ENCODE peak calls at places on chromosome X, in six cellular contexts. One of them, this sample, is unnamed.

GRCh38 chrX:141839856-141840255 is 1.7 kb downstream of the MAGEC3 start:
- DNase-seq in tibial nerve: no peak
- DNase-seq in kidney: no peak
- DNase-seq in keratinocyte: no peak
- DNase-seq in colonic mucosa: no peak
- DNase-seq in effector memory CD4-positive, alpha-beta T cell: no peak
- DNase-seq in this sample: no peak

GRCh38 chrX:85243761-85244410 is at the start of the genes SATL1 and ZNF711:
- DNase-seq in tibial nerve: no peak
- DNase-seq in kidney: peak; percentile 74
- DNase-seq in keratinocyte: no peak
- DNase-seq in colonic mucosa: peak; percentile 45
- DNase-seq in effector memory CD4-positive, alpha-beta T cell: no peak
- DNase-seq in this sample: peak; percentile 46

GRCh38 chrX:151488677-151489076 is 74.8 kb upstream of the PASD1 start:
- DNase-seq in tibial nerve: no peak
- DNase-seq in kidney: no peak
- DNase-seq in keratinocyte: no peak
- DNase-seq in colonic mucosa: no peak
- DNase-seq in effector memory CD4-positive, alpha-beta T cell: no peak
- DNase-seq in this sample: no peak

GRCh38 chrX:119762718-119763117 is 4.3 kb downstream of the SOWAHD start:
- DNase-seq in tibial nerve: no peak
- DNase-seq in kidney: no peak
- DNase-seq in keratinocyte: no peak
- DNase-seq in colonic mucosa: no peak
- DNase-seq in effector memory CD4-positive, alpha-beta T cell: no peak
- DNase-seq in this sample: no peak

GRCh38 chrX:105695451-105695850 is 126.9 kb upstream of the NRK start:
- DNase-seq in tibial nerve: no peak
- DNase-seq in kidney: no peak
- DNase-seq in keratinocyte: no peak
- DNase-seq in colonic mucosa: no peak
- DNase-seq in effector memory CD4-positive, alpha-beta T cell: no peak
- DNase-seq in this sample: no peak

GRCh38 chrX:66731398-66731797 is 92.5 kb upstream of the EDA2R start:
- DNase-seq in tibial nerve: no peak
- DNase-seq in kidney: no peak
- DNase-seq in keratinocyte: no peak
- DNase-seq in colonic mucosa: no peak
- DNase-seq in effector memory CD4-positive, alpha-beta T cell: no peak
- DNase-seq in this sample: no peak

GRCh38 chrX:127112726-127113125 is 293.2 kb downstream of the PRR32 start:
- DNase-seq in tibial nerve: no peak
- DNase-seq in kidney: no peak
- DNase-seq in keratinocyte: no peak
- DNase-seq in colonic mucosa: no peak
- DNase-seq in effector memory CD4-positive, alpha-beta T cell: no peak
- DNase-seq in this sample: no peak

GRCh38 chrX:38305971-38306370 is 21.3 kb downstream of the RPGR start:
- DNase-seq in tibial nerve: no peak
- DNase-seq in kidney: no peak
- DNase-seq in keratinocyte: no peak
- DNase-seq in colonic mucosa: no peak
- DNase-seq in effector memory CD4-positive, alpha-beta T cell: no peak
- DNase-seq in this sample: no peak

GRCh38 chrX:133265331-133265730 is 47.2 kb upstream of the TFDP3 start:
- DNase-seq in tibial nerve: no peak
- DNase-seq in kidney: peak; percentile 66
- DNase-seq in keratinocyte: no peak
- DNase-seq in colonic mucosa: no peak
- DNase-seq in effector memory CD4-positive, alpha-beta T cell: no peak
- DNase-seq in this sample: peak; percentile 44

GRCh38 chrX:10972731-10973130 is 138.4 kb upstream of the HCCS start:
- DNase-seq in tibial nerve: no peak
- DNase-seq in kidney: no peak
- DNase-seq in keratinocyte: no peak
- DNase-seq in colonic mucosa: no peak
- DNase-seq in effector memory CD4-positive, alpha-beta T cell: no peak
- DNase-seq in this sample: no peak

GRCh38 chrX:76555816-76556215 is 128.3 kb downstream of the MAGEE1 start:
- DNase-seq in tibial nerve: no peak
- DNase-seq in kidney: no peak
- DNase-seq in keratinocyte: no peak
- DNase-seq in colonic mucosa: no peak
- DNase-seq in effector memory CD4-positive, alpha-beta T cell: peak; percentile 9
- DNase-seq in this sample: no peak

GRCh38 chrX:24692305-24692704 is 1.4 kb upstream of the POLA1 start:
- DNase-seq in tibial nerve: no peak
- DNase-seq in kidney: no peak
- DNase-seq in keratinocyte: no peak
- DNase-seq in colonic mucosa: no peak
- DNase-seq in effector memory CD4-positive, alpha-beta T cell: no peak
- DNase-seq in this sample: no peak

GRCh38 chrX:103817502-103817901 is 14.6 kb downstream of the RAB9B start:
- DNase-seq in tibial nerve: peak; percentile 74
- DNase-seq in kidney: no peak
- DNase-seq in keratinocyte: no peak
- DNase-seq in colonic mucosa: peak; percentile 41
- DNase-seq in effector memory CD4-positive, alpha-beta T cell: no peak
- DNase-seq in this sample: no peak

GRCh38 chrX:51182545-51182944 is 150.1 kb upstream of the NUDT10 start:
- DNase-seq in tibial nerve: no peak
- DNase-seq in kidney: no peak
- DNase-seq in keratinocyte: no peak
- DNase-seq in colonic mucosa: no peak
- DNase-seq in effector memory CD4-positive, alpha-beta T cell: no peak
- DNase-seq in this sample: no peak

GRCh38 chrX:298993-299392 is 17.8 kb downstream of the PLCXD1 start:
- DNase-seq in tibial nerve: no peak
- DNase-seq in kidney: peak; percentile 60
- DNase-seq in keratinocyte: no peak
- DNase-seq in colonic mucosa: no peak
- DNase-seq in effector memory CD4-positive, alpha-beta T cell: no peak
- DNase-seq in this sample: peak; percentile 34

GRCh38 chrX:72465882-72466281 is 106.8 kb downstream of the HDAC8 start:
- DNase-seq in tibial nerve: no peak
- DNase-seq in kidney: no peak
- DNase-seq in keratinocyte: no peak
- DNase-seq in colonic mucosa: no peak
- DNase-seq in effector memory CD4-positive, alpha-beta T cell: no peak
- DNase-seq in this sample: no peak

GRCh38 chrX:119004920-119005524 is 30.6 kb downstream of the LONRF3 start:
- DNase-seq in tibial nerve: peak; percentile 28
- DNase-seq in kidney: peak; percentile 78
- DNase-seq in keratinocyte: no peak
- DNase-seq in colonic mucosa: peak; percentile 38
- DNase-seq in effector memory CD4-positive, alpha-beta T cell: peak; percentile 16
- DNase-seq in this sample: peak; percentile 59

GRCh38 chrX:133926099-133926498 is 59.3 kb downstream of the GPC3 start:
- DNase-seq in tibial nerve: no peak
- DNase-seq in kidney: no peak
- DNase-seq in keratinocyte: no peak
- DNase-seq in colonic mucosa: no peak
- DNase-seq in effector memory CD4-positive, alpha-beta T cell: no peak
- DNase-seq in this sample: no peak

GRCh38 chrX:107537815-107538214 is 88.4 kb downstream of the FRMPD3 start:
- DNase-seq in tibial nerve: peak; percentile 37
- DNase-seq in kidney: no peak
- DNase-seq in keratinocyte: peak; percentile 11
- DNase-seq in colonic mucosa: peak; percentile 27
- DNase-seq in effector memory CD4-positive, alpha-beta T cell: peak; percentile 0
- DNase-seq in this sample: no peak

GRCh38 chrX:35115205-35115604 is 172.6 kb downstream of the FAM47B start:
- DNase-seq in tibial nerve: no peak
- DNase-seq in kidney: no peak
- DNase-seq in keratinocyte: no peak
- DNase-seq in colonic mucosa: no peak
- DNase-seq in effector memory CD4-positive, alpha-beta T cell: no peak
- DNase-seq in this sample: no peak

GRCh38 chrX:68685722-68686683 is 38.5 kb downstream of the STARD8 start:
- DNase-seq in tibial nerve: no peak
- DNase-seq in kidney: peak; percentile 80
- DNase-seq in keratinocyte: no peak
- DNase-seq in colonic mucosa: no peak
- DNase-seq in effector memory CD4-positive, alpha-beta T cell: no peak
- DNase-seq in this sample: peak; percentile 58

GRCh38 chrX:119468930-119469635 is 839 bp downstream of the SLC25A5 start:
- DNase-seq in tibial nerve: peak; percentile 82
- DNase-seq in kidney: peak; percentile 96
- DNase-seq in keratinocyte: no peak
- DNase-seq in colonic mucosa: peak; percentile 90
- DNase-seq in effector memory CD4-positive, alpha-beta T cell: peak; percentile 81
- DNase-seq in this sample: peak; percentile 94

GRCh38 chrX:124232523-124233201 is 99.8 kb upstream of the TEX13D start:
- DNase-seq in tibial nerve: no peak
- DNase-seq in kidney: no peak
- DNase-seq in keratinocyte: no peak
- DNase-seq in colonic mucosa: no peak
- DNase-seq in effector memory CD4-positive, alpha-beta T cell: no peak
- DNase-seq in this sample: no peak

DNA sequence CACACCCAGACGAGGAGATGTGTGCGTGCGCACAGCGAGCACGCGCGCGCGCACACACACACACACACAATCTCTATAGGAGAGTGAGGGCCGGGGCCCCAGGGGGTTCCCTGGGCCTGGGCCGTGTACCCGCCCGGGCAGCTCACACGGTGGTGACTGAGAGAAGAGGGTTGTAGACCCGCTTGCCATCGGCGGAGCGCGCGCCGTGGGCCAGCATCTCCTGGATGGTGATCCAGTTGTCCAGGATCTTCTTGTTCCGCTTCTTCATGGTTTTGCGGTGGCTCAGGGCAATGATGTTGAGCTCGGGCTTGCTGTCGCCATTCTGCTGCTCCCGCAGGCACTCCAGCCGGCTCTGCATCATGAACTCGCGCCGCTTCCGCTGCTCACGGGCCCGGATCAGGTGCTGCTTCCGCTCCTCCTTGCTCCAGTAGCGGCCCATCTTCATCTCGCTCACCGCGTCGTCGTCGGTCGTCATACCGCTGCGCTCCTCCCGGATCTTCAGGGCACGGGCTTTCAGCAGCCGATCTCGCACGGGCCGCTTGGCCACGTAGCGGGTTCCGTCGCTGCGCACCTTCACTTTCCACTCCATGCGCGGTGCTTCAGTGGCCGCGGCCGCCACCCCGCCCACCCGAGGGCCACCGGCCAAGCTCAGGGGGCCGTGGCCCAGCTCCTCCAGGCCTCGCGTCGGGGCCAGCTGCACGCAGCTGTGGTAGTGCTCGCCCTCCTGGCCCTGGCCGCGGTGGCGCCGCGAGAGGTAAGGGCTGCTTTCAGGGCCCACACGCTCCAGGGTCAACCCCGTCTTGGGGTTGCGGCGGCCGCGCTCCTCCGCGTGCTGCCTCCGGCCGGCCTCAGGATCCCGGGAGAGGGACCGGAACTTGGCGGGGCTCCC is 9.0 kb downstream of the SSR4 start:
- DNase-seq in tibial nerve: no peak
- DNase-seq in kidney: no peak
- DNase-seq in keratinocyte: no peak
- DNase-seq in colonic mucosa: no peak
- DNase-seq in effector memory CD4-positive, alpha-beta T cell: no peak
- DNase-seq in this sample: no peak
- H3K9me3 ChIP-seq in tibial nerve: no peaks in the 10 kb centered on the region
- H3K9me3 ChIP-seq in kidney: no peaks in the 10 kb centered on the region
- H3K9me3 ChIP-seq in keratinocyte: no peaks in the 10 kb centered on the region
- H3K9me3 ChIP-seq in colonic mucosa: no peaks in the 10 kb centered on the region
- H3K9me3 ChIP-seq in effector memory CD4-positive, alpha-beta T cell: no peaks in the 10 kb centered on the region
- H3K9me3 ChIP-seq in this sample: no peaks in the 10 kb centered on the region

GRCh38 chrX:154047266-154047665 is 27.6 kb upstream of the IRAK1 start:
- DNase-seq in tibial nerve: no peak
- DNase-seq in kidney: no peak
- DNase-seq in keratinocyte: no peak
- DNase-seq in colonic mucosa: no peak
- DNase-seq in effector memory CD4-positive, alpha-beta T cell: no peak
- DNase-seq in this sample: no peak

GRCh38 chrX:154050113-154050495 is 30.4 kb upstream of the IRAK1 start:
- DNase-seq in tibial nerve: no peak
- DNase-seq in kidney: no peak
- DNase-seq in keratinocyte: no peak
- DNase-seq in colonic mucosa: no peak
- DNase-seq in effector memory CD4-positive, alpha-beta T cell: no peak
- DNase-seq in this sample: no peak

GRCh38 chrX:154048398-154048797 is 28.7 kb upstream of the IRAK1 start:
- DNase-seq in tibial nerve: no peak
- DNase-seq in kidney: no peak
- DNase-seq in keratinocyte: no peak
- DNase-seq in colonic mucosa: no peak
- DNase-seq in effector memory CD4-positive, alpha-beta T cell: no peak
- DNase-seq in this sample: no peak

GRCh38 chrX:154049209-154050112 is 29.8 kb upstream of the IRAK1 start:
- DNase-seq in tibial nerve: no peak
- DNase-seq in kidney: no peak
- DNase-seq in keratinocyte: no peak
- DNase-seq in colonic mucosa: no peak
- DNase-seq in effector memory CD4-positive, alpha-beta T cell: no peak
- DNase-seq in this sample: no peak

DNA sequence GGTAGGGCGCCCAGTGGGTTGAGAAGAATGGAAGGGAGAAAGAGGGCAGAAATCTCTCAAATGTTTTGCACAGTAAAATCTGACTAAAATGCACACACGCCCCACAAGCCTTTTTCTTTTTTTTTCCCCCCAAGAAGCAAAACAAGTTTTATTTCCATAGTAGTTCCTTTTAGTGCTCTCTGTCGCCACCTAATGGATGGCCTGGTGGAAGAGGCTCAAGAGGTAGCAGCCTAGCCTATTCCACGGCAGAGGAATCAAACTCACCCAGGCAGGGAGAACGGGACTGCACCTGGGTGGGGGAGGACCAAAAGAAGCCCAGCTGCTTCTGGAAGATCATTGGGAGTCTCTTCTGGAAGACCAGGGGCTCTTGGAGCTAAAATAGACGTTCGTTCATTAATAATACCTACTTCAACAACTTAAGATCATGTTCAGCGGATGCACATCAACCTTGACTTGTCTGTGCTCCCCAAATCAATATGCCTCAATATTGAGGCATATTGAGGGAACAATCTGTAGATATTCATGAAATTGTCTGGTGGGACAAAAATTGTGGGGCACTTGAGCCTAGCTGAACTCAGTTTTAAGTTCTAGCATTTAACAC is 31.6 kb upstream of the IRAK1 start:
- DNase-seq in tibial nerve: peak; percentile 93
- DNase-seq in kidney: no peak
- DNase-seq in keratinocyte: no peak
- DNase-seq in colonic mucosa: peak; percentile 86
- DNase-seq in effector memory CD4-positive, alpha-beta T cell: peak; percentile 56
- DNase-seq in this sample: peak; percentile 54
- H3K4me1 ChIP-seq in tibial nerve: no peaks in the 10 kb centered on the region
- H3K4me1 ChIP-seq in kidney: peaks cover 4% of the 10 kb centered on the region
- H3K4me1 ChIP-seq in keratinocyte: peaks cover 3% of the 10 kb centered on the region
- H3K4me1 ChIP-seq in colonic mucosa: no peaks in the 10 kb centered on the region
- H3K4me1 ChIP-seq in effector memory CD4-positive, alpha-beta T cell: no peaks in the 10 kb centered on the region
- H3K4me1 ChIP-seq in this sample: peaks cover 31% of the 10 kb centered on the region

GRCh38 chrX:20362268-20363002 is 95.7 kb upstream of the RPS6KA3 start:
- DNase-seq in tibial nerve: peak; percentile 5
- DNase-seq in kidney: no peak
- DNase-seq in keratinocyte: no peak
- DNase-seq in colonic mucosa: no peak
- DNase-seq in effector memory CD4-positive, alpha-beta T cell: no peak
- DNase-seq in this sample: no peak
- H3K27ac ChIP-seq in tibial nerve: no peak overlapping the region
- H3K27ac ChIP-seq in kidney: peak overlapping the region; percentile 69
- H3K27ac ChIP-seq in keratinocyte: no peak overlapping the region
- H3K27ac ChIP-seq in colonic mucosa: peak overlapping the region; percentile 61
- H3K27ac ChIP-seq in effector memory CD4-positive, alpha-beta T cell: no peak overlapping the region
- H3K27ac ChIP-seq in this sample: peak overlapping the region; percentile 83

GRCh38 chrX:1443496-1444075 is 9.1 kb downstream of the ASMTL start:
- DNase-seq in tibial nerve: peak; percentile 2
- DNase-seq in kidney: peak; percentile 25
- DNase-seq in keratinocyte: no peak
- DNase-seq in colonic mucosa: no peak
- DNase-seq in effector memory CD4-positive, alpha-beta T cell: no peak
- DNase-seq in this sample: peak; percentile 33
- H3K9me3 ChIP-seq in tibial nerve: no peaks in the 10 kb centered on the region
- H3K9me3 ChIP-seq in kidney: no peaks in the 10 kb centered on the region
- H3K9me3 ChIP-seq in keratinocyte: peaks cover 5% of the 10 kb centered on the region
- H3K9me3 ChIP-seq in colonic mucosa: no peaks in the 10 kb centered on the region
- H3K9me3 ChIP-seq in effector memory CD4-positive, alpha-beta T cell: peaks cover 4% of the 10 kb centered on the region
- H3K9me3 ChIP-seq in this sample: peaks cover 5% of the 10 kb centered on the region

This sample was measured in lower lobe of right lung.